ENCODE peak calls at places on chromosome 7, in ten cellular contexts. E, I, W, D, K, M, O, A, X and R are unnamed samples.

GRCh38 chr7:30925117-30925516 is 13.5 kb downstream of the AQP1 start:
- DNase-seq in E (no peak), K (no peak), D (no peak), M (peak), X (no peak), A (no peak), I (no peak), W (no peak), O (no peak), R (no peak)

GRCh38 chr7:12685550-12685949 is 1.9 kb upstream of the ARL4A start:
- DNase-seq in O (no peak), W (no peak), E (no peak), K (peak), A (peak), I (peak), D (peak), X (no peak), M (no peak), R (no peak)

GRCh38 chr7:18119985-18120384 is 92.3 kb upstream of the PRPS1L1 start:
- DNase-seq in O (no peak), A (no peak), W (no peak), M (no peak), X (no peak), E (peak), K (peak), I (no peak), D (no peak), R (no peak)

GRCh38 chr7:110983822-110984456 is 107.0 kb upstream of the LRRN3 start:
- DNase-seq in O (no peak), A (no peak), D (no peak), W (no peak), M (no peak), I (no peak), X (no peak), E (no peak), K (no peak), R (no peak)

GRCh38 chr7:31114593-31115343 is 62.7 kb downstream of the ADCYAP1R1 start:
- DNase-seq in D (no peak), O (no peak), I (peak), W (no peak), A (no peak), E (peak), K (peak), X (no peak), M (no peak), R (no peak)

GRCh38 chr7:154916381-154917213 is 86.3 kb downstream of the PAXIP1 start:
- DNase-seq in A (no peak), I (no peak), D (no peak), E (no peak), M (no peak), K (no peak), W (no peak), X (no peak), O (no peak), R (no peak)

GRCh38 chr7:22357311-22358175 is 589 bp upstream of the RAPGEF5 start:
- DNase-seq in I (no peak), M (no peak), A (no peak), W (no peak), K (peak), D (no peak), X (no peak), O (no peak), E (peak), R (no peak)

GRCh38 chr7:97128736-97129135 is 11.2 kb downstream of the SDHAF3 start:
- DNase-seq in O (no peak), I (no peak), M (no peak), A (no peak), W (no peak), E (no peak), D (no peak), X (no peak), K (no peak), R (no peak)

GRCh38 chr7:22697897-22698645 is 28.9 kb upstream of the IL6 start:
- DNase-seq in X (no peak), K (no peak), A (no peak), I (no peak), E (no peak), D (no peak), M (peak), W (no peak), O (no peak), R (peak)

GRCh38 chr7:3370068-3370704 is 69.1 kb downstream of the SDK1 start:
- DNase-seq in E (no peak), K (no peak), X (no peak), D (peak), I (no peak), W (no peak), A (no peak), M (no peak), O (no peak), R (no peak)

GRCh38 chr7:50266893-50267386 is 37.6 kb upstream of the IKZF1 start:
- DNase-seq in K (no peak), W (no peak), O (no peak), I (no peak), D (no peak), X (no peak), M (no peak), A (peak), E (no peak), R (peak)